ENCODE peak calls at places on chromosomes 4 and X, in four cellular contexts. One of them, this sample, is unnamed.

GRCh38 chr4:177214935-177215334 is 94.7 kb upstream of the NEIL3 start:
- DNase-seq in esophagus squamous epithelium: no peak
- DNase-seq in heart left ventricle: no peak
- DNase-seq in lung: no peak
- DNase-seq in this sample: no peak

GRCh38 chrX:15714529-15714928 is 23.5 kb upstream of the CA5B start:
- DNase-seq in lung: no peak
- DNase-seq in esophagus squamous epithelium: no peak
- DNase-seq in heart left ventricle: no peak
- DNase-seq in this sample: peak; percentile 34

GRCh38 chrX:100341111-100341510 is 69.0 kb downstream of the PCDH19 start:
- DNase-seq in esophagus squamous epithelium: no peak
- DNase-seq in lung: no peak
- DNase-seq in heart left ventricle: no peak
- DNase-seq in this sample: no peak

GRCh38 chrX:124217289-124218251 is 114.9 kb upstream of the TEX13D start:
- DNase-seq in heart left ventricle: no peak
- DNase-seq in esophagus squamous epithelium: no peak
- DNase-seq in lung: no peak
- DNase-seq in this sample: no peak

GRCh38 chrX:40300286-40300890 is 202.6 kb upstream of the BCOR start:
- DNase-seq in heart left ventricle: no peak
- DNase-seq in esophagus squamous epithelium: no peak
- DNase-seq in lung: no peak
- DNase-seq in this sample: no peak

GRCh38 chr4:137032242-137032641 is 500.1 kb downstream of the PCDH18 start:
- DNase-seq in lung: no peak
- DNase-seq in heart left ventricle: no peak
- DNase-seq in esophagus squamous epithelium: no peak
- DNase-seq in this sample: no peak

GRCh38 chrX:34521563-34521962 is 135.5 kb downstream of the TMEM47 start:
- DNase-seq in heart left ventricle: no peak
- DNase-seq in esophagus squamous epithelium: no peak
- DNase-seq in lung: no peak
- DNase-seq in this sample: no peak

GRCh38 chr4:108881190-108881589 is 118.3 kb upstream of the ETNPPL start:
- DNase-seq in esophagus squamous epithelium: no peak
- DNase-seq in lung: no peak
- DNase-seq in heart left ventricle: no peak
- DNase-seq in this sample: no peak

GRCh38 chrX:17559728-17560379 is 177.4 kb upstream of the SCML1 start:
- DNase-seq in lung: no peak
- DNase-seq in heart left ventricle: no peak
- DNase-seq in esophagus squamous epithelium: no peak
- DNase-seq in this sample: no peak

GRCh38 chrX:45954026-45954425 is 591.2 kb downstream of the ZNF674 start:
- DNase-seq in heart left ventricle: no peak
- DNase-seq in lung: no peak
- DNase-seq in esophagus squamous epithelium: no peak
- DNase-seq in this sample: no peak

GRCh38 chr4:186486172-186486571 is 69.2 kb downstream of the MTNR1A start:
- DNase-seq in heart left ventricle: no peak
- DNase-seq in esophagus squamous epithelium: no peak
- DNase-seq in lung: no peak
- DNase-seq in this sample: no peak

GRCh38 chr4:73087871-73088270 is 18.4 kb upstream of the COX18 start:
- DNase-seq in heart left ventricle: no peak
- DNase-seq in esophagus squamous epithelium: no peak
- DNase-seq in lung: no peak
- DNase-seq in this sample: no peak

GRCh38 chr4:2797188-2797544 is 4.3 kb downstream of the SH3BP2 start:
- DNase-seq in esophagus squamous epithelium: no peak
- DNase-seq in heart left ventricle: peak; percentile 39
- DNase-seq in lung: no peak
- DNase-seq in this sample: no peak

GRCh38 chr4:2797545-2798305 is 4.8 kb downstream of the SH3BP2 start:
- DNase-seq in heart left ventricle: peak; percentile 75
- DNase-seq in esophagus squamous epithelium: no peak
- DNase-seq in lung: no peak
- DNase-seq in this sample: no peak

GRCh38 chr4:2794707-2795557 is 2.0 kb downstream of the SH3BP2 start:
- DNase-seq in lung: peak; percentile 68
- DNase-seq in heart left ventricle: peak; percentile 87
- DNase-seq in esophagus squamous epithelium: no peak
- DNase-seq in this sample: peak; percentile 75

GRCh38 chr4:2795558-2796260 is 2.8 kb downstream of the SH3BP2 start:
- DNase-seq in lung: no peak
- DNase-seq in heart left ventricle: peak; percentile 62
- DNase-seq in esophagus squamous epithelium: no peak
- DNase-seq in this sample: no peak

GRCh38 chr4:2796261-2797187 is 3.6 kb downstream of the SH3BP2 start:
- DNase-seq in esophagus squamous epithelium: no peak
- DNase-seq in lung: no peak
- DNase-seq in heart left ventricle: peak; percentile 29
- DNase-seq in this sample: no peak
- H3K4me3 ChIP-seq in esophagus squamous epithelium: no peak overlapping the region
- H3K4me3 ChIP-seq in lung: no peak overlapping the region
- H3K4me3 ChIP-seq in heart left ventricle: no peak overlapping the region
- H3K4me3 ChIP-seq in this sample: peak overlapping the region; percentile 80

GRCh38 chr4:128428397-128428796 is 140.8 kb upstream of the PGRMC2 start:
- DNase-seq in lung: no peak
- DNase-seq in heart left ventricle: no peak
- DNase-seq in esophagus squamous epithelium: no peak
- DNase-seq in this sample: no peak
- H3K4me3 ChIP-seq in lung: no peak overlapping the region
- H3K4me3 ChIP-seq in heart left ventricle: peak overlapping the region; percentile 23
- H3K4me3 ChIP-seq in esophagus squamous epithelium: no peak overlapping the region
- H3K4me3 ChIP-seq in this sample: peak overlapping the region; percentile 33

GRCh38 chr4:128468485-128468989 is 180.9 kb upstream of the PGRMC2 start:
- DNase-seq in esophagus squamous epithelium: no peak
- DNase-seq in heart left ventricle: no peak
- DNase-seq in lung: peak; percentile 67
- DNase-seq in this sample: no peak
- H3K4me3 ChIP-seq in esophagus squamous epithelium: peak overlapping the region; percentile 3
- H3K4me3 ChIP-seq in heart left ventricle: no peak overlapping the region
- H3K4me3 ChIP-seq in lung: no peak overlapping the region
- H3K4me3 ChIP-seq in this sample: peak overlapping the region; percentile 14

GRCh38 chr4:20299515-20299914 is 47.8 kb downstream of the SLIT2 start:
- DNase-seq in heart left ventricle: no peak
- DNase-seq in lung: no peak
- DNase-seq in esophagus squamous epithelium: no peak
- DNase-seq in this sample: no peak
- H3K4me3 ChIP-seq in heart left ventricle: no peak overlapping the region
- H3K4me3 ChIP-seq in lung: no peak overlapping the region
- H3K4me3 ChIP-seq in esophagus squamous epithelium: no peak overlapping the region
- H3K4me3 ChIP-seq in this sample: no peak overlapping the region

DNA sequence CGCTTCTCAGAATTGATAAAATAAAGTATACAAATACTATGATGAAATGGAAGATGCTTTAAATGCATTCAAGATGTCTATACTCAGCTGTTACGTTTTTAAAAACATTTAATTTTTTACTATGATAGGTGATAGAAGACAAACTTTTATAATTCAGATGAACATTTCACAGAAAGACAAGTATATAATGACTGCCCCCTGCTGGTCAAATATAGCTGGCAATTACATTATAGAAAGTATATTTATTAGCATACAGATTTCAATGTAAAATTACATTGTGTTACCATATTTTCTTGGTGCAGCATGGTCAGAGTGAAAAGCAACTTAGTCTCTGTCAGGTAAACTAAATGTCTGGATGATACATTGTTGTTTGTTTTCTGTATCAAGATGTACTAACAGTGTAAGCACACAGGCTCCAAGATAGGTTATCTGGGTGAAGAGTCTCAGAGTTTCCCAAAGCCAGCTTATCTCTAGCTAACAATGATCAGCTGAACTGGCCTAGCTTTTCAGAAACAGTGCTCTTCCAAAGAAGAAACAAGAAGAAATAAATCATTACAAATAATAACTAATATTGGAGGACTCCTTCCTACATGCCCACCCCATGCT is 54.1 kb downstream of the SRPX start:
- DNase-seq in lung: no peak
- DNase-seq in heart left ventricle: no peak
- DNase-seq in esophagus squamous epithelium: no peak
- DNase-seq in this sample: no peak
- H3K4me3 ChIP-seq in lung: no peak overlapping the region
- H3K4me3 ChIP-seq in heart left ventricle: no peak overlapping the region
- H3K4me3 ChIP-seq in esophagus squamous epithelium: no peak overlapping the region
- H3K4me3 ChIP-seq in this sample: no peak overlapping the region

DNA sequence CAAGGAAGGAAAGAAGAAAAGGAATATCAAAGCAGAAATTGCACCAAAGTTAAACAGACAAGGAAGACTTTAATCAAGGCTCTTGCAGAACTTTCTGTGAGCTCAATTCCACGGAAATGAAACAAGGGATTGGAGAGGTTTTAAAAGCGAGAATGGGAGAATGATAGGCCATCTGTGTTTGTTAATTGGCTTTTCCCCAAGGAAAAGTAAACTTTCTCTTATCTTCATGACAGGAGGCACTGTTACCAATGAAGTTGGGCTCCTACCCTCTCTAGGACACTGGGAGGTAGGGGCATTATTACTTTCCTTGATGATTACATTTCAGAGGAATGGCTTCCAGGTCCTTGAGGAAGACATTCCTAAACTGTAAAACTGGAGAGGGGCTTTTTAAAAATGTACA is 328.8 kb upstream of the NWD2 start:
- DNase-seq in heart left ventricle: no peak
- DNase-seq in esophagus squamous epithelium: no peak
- DNase-seq in lung: no peak
- DNase-seq in this sample: no peak
- H3K4me3 ChIP-seq in heart left ventricle: no peak overlapping the region
- H3K4me3 ChIP-seq in esophagus squamous epithelium: no peak overlapping the region
- H3K4me3 ChIP-seq in lung: no peak overlapping the region
- H3K4me3 ChIP-seq in this sample: no peak overlapping the region

This sample was measured in left ventricle myocardium inferior.